ENCODE peak calls at places on chromosomes 13 and 19, in four cellular contexts. One of them, this sample, is unnamed.

GRCh38 chr19:45297674-45298073 is 25.0 kb downstream of the CKM start:
- DNase-seq in K562: no peak
- DNase-seq in HepG2: no peak
- DNase-seq in H1: no peak
- DNase-seq in this sample: no peak

GRCh38 chr13:32660227-32660626 is 74.0 kb downstream of the PDS5B start:
- DNase-seq in K562: no peak
- DNase-seq in HepG2: no peak
- DNase-seq in H1: no peak
- DNase-seq in this sample: no peak

GRCh38 chr13:36918246-36919060 is 1.6 kb downstream of the SMAD9 start:
- DNase-seq in K562: no peak
- DNase-seq in HepG2: no peak
- DNase-seq in H1: no peak
- DNase-seq in this sample: no peak

GRCh38 chr13:99384468-99384867 is 77.3 kb upstream of the GPR183 start:
- DNase-seq in K562: no peak
- DNase-seq in HepG2: no peak
- DNase-seq in H1: peak; percentile 30
- DNase-seq in this sample: no peak

GRCh38 chr13:35888327-35888940 is 242.7 kb downstream of the DCLK1 start:
- DNase-seq in K562: no peak
- DNase-seq in HepG2: no peak
- DNase-seq in H1: no peak
- DNase-seq in this sample: no peak

GRCh38 chr13:27482996-27483395 is 32.6 kb upstream of the MTIF3 start:
- DNase-seq in K562: no peak
- DNase-seq in HepG2: no peak
- DNase-seq in H1: no peak
- DNase-seq in this sample: peak; percentile 55

GRCh38 chr19:51107406-51108065 is 673 bp downstream of the CTU1 start:
- DNase-seq in K562: peak; percentile 78
- DNase-seq in HepG2: peak; percentile 37
- DNase-seq in H1: no peak
- DNase-seq in this sample: no peak

GRCh38 chr13:34346626-34347025 is 528.7 kb downstream of the RFC3 start:
- DNase-seq in K562: no peak
- DNase-seq in HepG2: no peak
- DNase-seq in H1: no peak
- DNase-seq in this sample: no peak

GRCh38 chr19:43570174-43570791 is 5.0 kb downstream of the XRCC1 start:
- DNase-seq in K562: no peak
- DNase-seq in HepG2: no peak
- DNase-seq in H1: no peak
- DNase-seq in this sample: no peak

GRCh38 chr19:52692431-52693008 is 42.3 kb downstream of the ZNF611 start:
- DNase-seq in K562: peak; percentile 88
- DNase-seq in HepG2: no peak
- DNase-seq in H1: no peak
- DNase-seq in this sample: no peak

GRCh38 chr13:69751259-69751658 is 356.4 kb upstream of the ATXN8OS start:
- DNase-seq in K562: no peak
- DNase-seq in HepG2: no peak
- DNase-seq in H1: no peak
- DNase-seq in this sample: no peak

GRCh38 chr19:6963937-6964336 is 57.3 kb downstream of the MBD3L2B start:
- DNase-seq in K562: peak; percentile 30
- DNase-seq in HepG2: no peak
- DNase-seq in H1: peak; percentile 43
- DNase-seq in this sample: no peak

GRCh38 chr13:82947121-82948077 is 934.9 kb downstream of the SLITRK1 start:
- DNase-seq in K562: no peak
- DNase-seq in HepG2: no peak
- DNase-seq in H1: no peak
- DNase-seq in this sample: no peak

GRCh38 chr13:19050901-19051300 is 130.7 kb downstream of the TUBA3C start:
- DNase-seq in K562: no peak
- DNase-seq in HepG2: no peak
- DNase-seq in H1: no peak
- DNase-seq in this sample: no peak

GRCh38 chr13:34523401-34523800 is 418.7 kb upstream of the NBEA start:
- DNase-seq in K562: no peak
- DNase-seq in HepG2: no peak
- DNase-seq in H1: no peak
- DNase-seq in this sample: no peak

GRCh38 chr13:98285317-98285716 is 108.2 kb upstream of the RNF113B start:
- DNase-seq in K562: no peak
- DNase-seq in HepG2: no peak
- DNase-seq in H1: no peak
- DNase-seq in this sample: no peak

GRCh38 chr13:29847501-29847983 is 2.9 kb downstream of the UBL3 start:
- DNase-seq in K562: no peak
- DNase-seq in HepG2: peak; percentile 37
- DNase-seq in H1: no peak
- DNase-seq in this sample: no peak

GRCh38 chr13:75637101-75637774 is 1.1 kb downstream of the LMO7 start:
- DNase-seq in K562: no peak
- DNase-seq in HepG2: no peak
- DNase-seq in H1: no peak
- DNase-seq in this sample: no peak

GRCh38 chr13:53341144-53341510 is 312.5 kb downstream of the OLFM4 start:
- DNase-seq in K562: no peak
- DNase-seq in HepG2: no peak
- DNase-seq in H1: no peak
- DNase-seq in this sample: no peak

GRCh38 chr13:98976941-98977340 is 923 bp downstream of the DOCK9 start:
- DNase-seq in K562: no peak
- DNase-seq in HepG2: no peak
- DNase-seq in H1: no peak
- DNase-seq in this sample: no peak

GRCh38 chr19:5786593-5787551 is 2.3 kb upstream of the PRR22 start:
- DNase-seq in K562: no peak
- DNase-seq in HepG2: no peak
- DNase-seq in H1: no peak
- DNase-seq in this sample: no peak

GRCh38 chr19:41940443-41941409 is 12.5 kb upstream of the ERFL start:
- DNase-seq in K562: no peak
- DNase-seq in HepG2: no peak
- DNase-seq in H1: no peak
- DNase-seq in this sample: no peak

DNA sequence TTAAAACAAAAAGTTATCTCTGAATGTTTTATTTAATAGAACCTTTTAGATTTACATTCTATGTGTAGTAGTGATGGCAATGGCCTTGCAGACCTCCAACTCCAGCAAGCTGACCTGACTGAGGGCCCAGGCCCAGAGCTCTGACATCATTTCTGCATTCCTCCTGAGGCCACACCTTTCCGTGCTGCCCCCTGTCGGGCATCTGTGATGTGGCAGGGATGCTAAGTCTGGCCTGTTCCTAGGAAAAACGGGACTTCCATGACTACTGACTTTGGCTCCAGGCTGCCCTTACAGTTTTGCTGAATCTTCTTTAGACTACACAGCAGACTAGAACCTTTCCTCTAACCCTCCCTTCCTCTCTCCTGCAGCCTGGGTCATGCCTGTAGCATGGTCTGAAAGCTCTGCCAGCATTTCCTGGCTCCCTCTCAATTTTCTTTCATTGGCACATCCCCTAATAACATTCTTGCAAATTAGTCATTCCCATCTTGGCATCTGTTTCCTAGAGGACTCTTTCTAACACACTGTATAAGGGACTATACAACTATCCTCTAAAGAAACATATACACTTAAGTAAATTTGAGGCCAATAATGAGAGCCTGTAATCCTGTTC is 249.0 kb downstream of the GPC5 start:
- DNase-seq in K562: peak; percentile 77
- DNase-seq in HepG2: peak; percentile 26
- DNase-seq in H1: peak; percentile 85
- DNase-seq in this sample: no peak
- TF ChIP-seq RFX5 in K562: no peak
- TF ChIP-seq RFX5 in HepG2: no peak
- TF ChIP-seq RFX5 in H1: no peak
- TF ChIP-seq RFX5 in this sample: no peak

DNA sequence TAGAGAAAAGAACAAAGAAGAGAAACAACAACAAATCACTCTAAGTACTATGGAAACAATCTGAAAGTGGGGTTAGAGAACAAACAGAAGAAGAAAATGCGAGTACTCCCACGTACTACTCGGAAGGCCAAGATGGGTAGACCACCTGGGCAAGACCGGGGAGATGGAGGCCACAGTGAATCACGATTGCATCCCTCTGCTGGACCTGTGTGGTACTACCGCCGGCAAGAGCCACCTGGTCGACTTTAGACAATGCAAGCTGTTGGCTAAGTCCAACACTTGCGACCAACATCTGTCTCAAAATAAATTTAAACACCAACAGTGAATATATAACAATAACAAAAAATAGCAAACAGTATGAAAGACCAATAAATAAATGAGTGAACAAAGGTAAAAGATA is 45.5 kb upstream of the ZNF91 start:
- DNase-seq in K562: peak; percentile 16
- DNase-seq in HepG2: no peak
- DNase-seq in H1: peak; percentile 68
- DNase-seq in this sample: no peak
- TF ChIP-seq CBX5 in K562: no peak
- TF ChIP-seq CBX5 in HepG2: no peak
- TF ChIP-seq CBX5 in H1: no peak
- TF ChIP-seq CBX5 in this sample: no peak

DNA sequence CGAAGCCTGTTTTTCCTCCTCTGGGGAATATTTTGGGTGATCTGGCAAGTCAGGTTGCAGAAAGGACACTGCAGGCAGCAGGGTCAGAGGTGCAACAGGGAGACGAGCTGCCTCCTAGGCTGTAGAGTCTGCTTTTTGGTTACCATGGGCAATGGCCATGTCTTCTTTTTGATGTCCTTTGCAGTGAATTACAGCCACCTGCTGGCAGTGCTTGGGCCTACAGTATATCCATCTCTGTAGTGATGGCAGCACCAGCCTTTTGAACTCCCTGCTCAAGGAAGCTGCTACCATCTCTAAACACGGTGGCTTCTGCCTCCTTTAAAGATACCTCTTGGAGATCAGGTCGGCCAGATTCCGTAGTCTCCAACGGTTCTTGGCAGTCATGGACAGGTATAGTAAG is 73.9 kb downstream of the WTIP start:
- DNase-seq in K562: peak; percentile 27
- DNase-seq in HepG2: peak; percentile 28
- DNase-seq in H1: no peak
- DNase-seq in this sample: no peak
- TF ChIP-seq RFX5 in K562: no peak
- TF ChIP-seq RFX5 in HepG2: no peak
- TF ChIP-seq RFX5 in H1: no peak
- TF ChIP-seq RFX5 in this sample: no peak

GRCh38 chr19:34841780-34842179 is 68.8 kb upstream of the ZNF599 start:
- DNase-seq in K562: peak; percentile 34
- DNase-seq in HepG2: no peak
- DNase-seq in H1: no peak
- DNase-seq in this sample: no peak
- TF ChIP-seq CBX5 in K562: no peak
- TF ChIP-seq CBX5 in HepG2: no peak
- TF ChIP-seq CBX5 in H1: no peak
- TF ChIP-seq CBX5 in this sample: no peak

GRCh38 chr13:38686635-38687245 is at the start of gene FREM2:
- DNase-seq in K562: no peak
- DNase-seq in HepG2: no peak
- DNase-seq in H1: peak; percentile 89
- DNase-seq in this sample: no peak

GRCh38 chr13:38688674-38689073 is 1.8 kb downstream of the FREM2 start:
- DNase-seq in K562: no peak
- DNase-seq in HepG2: no peak
- DNase-seq in H1: no peak
- DNase-seq in this sample: no peak

GRCh38 chr13:38685974-38686571 is 804 bp upstream of the FREM2 start:
- DNase-seq in K562: peak; percentile 5
- DNase-seq in HepG2: no peak
- DNase-seq in H1: no peak
- DNase-seq in this sample: no peak

GRCh38 chr13:38690231-38690630 is 3.4 kb downstream of the FREM2 start:
- DNase-seq in K562: no peak
- DNase-seq in HepG2: no peak
- DNase-seq in H1: no peak
- DNase-seq in this sample: no peak

DNA sequence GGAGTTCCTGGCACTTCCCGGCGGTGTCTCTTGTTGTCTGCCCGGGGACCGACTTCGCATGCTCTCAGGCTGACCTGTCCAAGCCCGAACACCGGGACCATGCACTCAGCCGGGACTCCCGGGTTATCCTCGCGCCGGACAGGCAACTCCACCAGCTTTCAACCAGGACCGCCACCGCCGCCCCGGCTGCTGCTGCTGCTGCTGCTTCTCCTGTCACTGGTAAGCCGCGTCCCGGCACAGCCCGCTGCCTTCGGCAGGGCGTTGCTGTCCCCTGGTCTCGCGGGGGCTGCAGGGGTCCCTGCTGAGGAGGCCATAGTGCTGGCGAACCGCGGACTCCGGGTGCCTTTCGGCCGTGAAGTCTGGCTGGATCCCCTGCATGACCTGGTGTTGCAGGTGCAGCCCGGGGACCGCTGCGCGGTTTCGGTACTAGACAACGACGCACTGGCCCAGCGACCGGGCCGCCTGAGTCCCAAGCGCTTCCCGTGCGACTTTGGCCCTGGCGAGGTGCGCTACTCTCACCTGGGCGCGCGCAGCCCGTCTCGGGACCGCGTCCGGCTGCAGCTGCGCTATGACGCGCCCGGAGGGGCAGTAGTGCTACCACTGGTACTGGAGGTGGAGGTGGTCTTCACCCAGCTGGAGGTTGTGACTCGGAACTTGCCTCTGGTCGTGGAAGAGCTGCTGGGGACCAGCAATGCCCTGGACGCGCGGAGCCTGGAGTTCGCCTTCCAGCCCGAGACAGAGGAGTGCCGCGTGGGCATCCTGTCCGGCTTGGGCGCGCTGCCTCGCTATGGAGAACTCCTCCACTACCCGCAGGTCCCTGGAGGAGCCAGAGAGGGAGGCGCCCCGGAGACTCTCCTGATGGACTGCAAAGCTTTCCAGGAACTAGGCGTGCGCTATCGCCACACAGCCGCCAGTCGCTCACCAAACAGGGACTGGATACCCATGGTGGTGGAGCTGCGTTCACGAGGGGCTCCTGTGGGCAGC is 661 bp downstream of the FREM2 start:
- DNase-seq in K562: no peak
- DNase-seq in HepG2: no peak
- DNase-seq in H1: peak; percentile 72
- DNase-seq in this sample: no peak
- TF ChIP-seq RFX5 in K562: no peak
- TF ChIP-seq RFX5 in HepG2: no peak
- TF ChIP-seq RFX5 in H1: no peak
- TF ChIP-seq RFX5 in this sample: no peak

GRCh38 chr19:12064266-12065099 is at the start of gene ZNF844:
- DNase-seq in K562: peak; percentile 85
- DNase-seq in HepG2: peak; percentile 82
- DNase-seq in H1: peak; percentile 99
- DNase-seq in this sample: peak; percentile 48

GRCh38 chr19:12065100-12065538 is 588 bp downstream of the ZNF844 start:
- DNase-seq in K562: peak; percentile 17
- DNase-seq in HepG2: no peak
- DNase-seq in H1: peak; percentile 63
- DNase-seq in this sample: no peak
- TF ChIP-seq CBX5 in K562: no peak
- TF ChIP-seq CBX5 in HepG2: no peak
- TF ChIP-seq CBX5 in H1: no peak
- TF ChIP-seq CBX5 in this sample: no peak